ENCODE peak calls at places on chromosomes 16 and 17, in eight cellular contexts. P is HCT116, C is K562, T is HL-60, W is GM23338, B is SK-N-SH, G is GM12878, O is HepG2. N is an unnamed sample.

GRCh38 chr17:45146616-45147101 is 1.6 kb upstream of the HEXIM1 start:
- DNase-seq in C (peak), O (no peak), B (no peak), W (no peak), P (no peak), G (no peak), T (no peak), N (no peak)

GRCh38 chr17:38667099-38667786 is 7.5 kb downstream of the EPOP start:
- DNase-seq in W (peak), G (no peak), O (peak), T (no peak), P (peak), C (peak), B (peak), N (peak)

GRCh38 chr17:1197781-1198490 is 18.2 kb upstream of the ABR start:
- DNase-seq in G (peak), C (no peak), P (no peak), W (no peak), O (no peak), B (no peak), T (peak), N (no peak)

GRCh38 chr17:32103476-32104113 is 38.7 kb upstream of the RHOT1 start:
- DNase-seq in P (no peak), T (no peak), C (no peak), O (no peak), B (no peak), W (no peak), G (no peak), N (no peak)

GRCh38 chr16:66408181-66409048 is 18.7 kb upstream of the BEAN1 start:
- DNase-seq in B (peak), W (peak), O (peak), G (no peak), P (peak), T (peak), C (no peak), N (peak)

GRCh38 chr17:32876414-32877163 is at the start of gene MYO1D:
- DNase-seq in T (no peak), G (no peak), C (peak), W (peak), B (peak), P (peak), O (peak), N (no peak)

GRCh38 chr17:81713556-81714411 is 1.7 kb downstream of the SLC25A10 start:
- DNase-seq in B (peak), O (peak), G (no peak), W (no peak), T (no peak), P (no peak), C (peak), N (no peak)

GRCh38 chr17:700504-701094 is 14.0 kb downstream of the VPS53 start:
- DNase-seq in C (peak), B (peak), O (no peak), T (no peak), G (no peak), P (peak), W (peak), N (no peak)

GRCh38 chr17:39151680-39152058 is 232 bp upstream of the PLXDC1 start:
- DNase-seq in P (no peak), B (no peak), C (no peak), T (no peak), O (no peak), G (no peak), W (no peak), N (no peak)

GRCh38 chr17:7801582-7801981 is 32.4 kb upstream of the KDM6B start:
- DNase-seq in T (no peak), C (no peak), W (no peak), B (no peak), G (no peak), O (no peak), P (no peak), N (no peak)

GRCh38 chr17:50055055-50055425 is 870 bp upstream of the ITGA3 start:
- DNase-seq in G (no peak), B (no peak), O (no peak), C (no peak), P (peak), T (no peak), W (peak), N (no peak)

GRCh38 chr17:17513626-17514025 is 17.4 kb upstream of the RASD1 start:
- DNase-seq in B (no peak), W (no peak), C (no peak), T (no peak), G (no peak), P (no peak), O (no peak), N (no peak)

GRCh38 chr17:59786536-59787319 is 79.3 kb downstream of the VMP1 start:
- DNase-seq in C (peak), P (peak), B (peak), W (peak), G (peak), T (peak), O (peak), N (peak)
- TF ChIP-seq POLR2AphosphoS5 in C (peak), P (peak), B (peak), W (no peak), G (peak), T (peak), O (peak), N (peak)

GRCh38 chr17:55157165-55157564 is 107.6 kb upstream of the HLF start:
- DNase-seq in C (no peak), T (no peak), W (no peak), G (no peak), B (no peak), O (peak), P (no peak), N (no peak)
- TF ChIP-seq REST in C (no peak), T (no peak), W (no peak), G (no peak), B (no peak), O (no peak), P (no peak), N (no peak)

DNA sequence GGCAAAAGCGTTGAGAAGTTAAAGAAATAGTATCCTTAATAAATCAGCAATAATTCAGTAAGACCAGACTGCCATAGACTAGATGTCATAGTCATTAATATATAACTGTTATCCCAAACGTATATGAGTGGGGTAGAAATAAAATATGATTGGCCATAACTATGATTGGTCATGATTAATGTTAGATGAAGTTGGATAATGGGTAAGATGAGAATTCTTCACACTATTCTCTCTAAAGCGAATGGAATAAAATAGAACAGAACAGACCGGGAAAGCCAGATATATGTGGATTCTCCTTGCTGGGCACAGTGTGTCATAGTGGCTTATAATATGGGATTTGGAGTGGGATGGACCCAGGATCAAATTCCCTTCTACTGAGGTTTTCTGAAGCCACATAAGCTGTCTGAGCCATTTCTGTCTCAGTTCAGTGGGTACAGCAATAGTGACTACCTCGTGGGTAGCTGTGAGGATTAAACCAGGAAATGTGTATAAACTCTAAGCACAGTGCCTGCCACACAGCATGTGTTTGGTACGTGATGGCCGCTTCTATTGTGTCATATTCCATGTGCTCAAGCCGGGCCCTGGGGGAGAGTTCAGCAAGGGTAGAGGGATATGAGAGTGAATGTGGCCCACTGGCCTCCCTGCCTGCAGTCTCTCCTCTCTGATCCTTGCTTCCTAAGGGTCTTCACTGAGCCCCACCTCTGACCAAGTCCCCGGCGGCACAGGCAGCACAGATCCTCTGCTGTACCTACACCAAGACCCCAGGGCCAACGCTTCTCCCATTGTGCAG is 3.6 kb downstream of the CETP start:
- DNase-seq in P (no peak), G (no peak), T (no peak), C (no peak), B (no peak), W (no peak), O (no peak), N (no peak)
- H3K27ac ChIP-seq in P (no peak), G (no peak), T (peak), C (no peak), B (no peak), W (no peak), O (peak), N (no peak)

GRCh38 chr16:51402239-51402638 is 251.2 kb upstream of the SALL1 start:
- DNase-seq in P (no peak), C (no peak), G (no peak), W (no peak), O (no peak), T (no peak), B (no peak), N (no peak)

GRCh38 chr16:51401673-51402072 is 250.6 kb upstream of the SALL1 start:
- DNase-seq in C (no peak), O (no peak), T (no peak), P (no peak), G (no peak), W (no peak), B (no peak), N (no peak)

GRCh38 chr16:51399908-51400670 is 249.0 kb upstream of the SALL1 start:
- DNase-seq in G (no peak), W (no peak), P (no peak), O (no peak), C (no peak), T (no peak), B (no peak), N (no peak)

GRCh38 chr16:51404386-51404785 is 253.3 kb upstream of the SALL1 start:
- DNase-seq in B (no peak), W (no peak), P (no peak), O (no peak), T (no peak), G (no peak), C (no peak), N (no peak)

DNA sequence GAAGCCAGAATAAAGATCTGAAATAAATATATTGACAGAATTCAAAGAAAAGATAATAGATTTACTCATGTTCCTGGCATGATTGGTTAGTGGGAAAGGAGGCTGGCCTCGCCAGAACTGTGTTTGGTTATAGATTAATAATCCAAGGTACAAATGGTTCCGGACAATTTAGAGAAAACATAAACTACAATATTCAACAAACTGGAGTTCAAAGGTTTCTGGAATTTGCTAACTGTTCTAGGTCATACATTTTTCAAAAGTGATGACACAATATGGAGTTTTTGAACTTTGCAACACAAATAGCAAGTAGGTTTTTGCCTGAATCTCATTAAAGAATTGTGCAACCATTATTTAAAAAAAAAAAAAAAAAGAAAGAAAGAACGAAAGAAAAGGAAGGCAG is 251.7 kb upstream of the SALL1 start:
- DNase-seq in B (no peak), T (no peak), W (no peak), G (no peak), P (no peak), C (no peak), O (peak), N (no peak)
- TF ChIP-seq POLR2AphosphoS5 in B (no peak), T (no peak), W (no peak), G (no peak), P (no peak), C (no peak), O (no peak), N (no peak)

DNA sequence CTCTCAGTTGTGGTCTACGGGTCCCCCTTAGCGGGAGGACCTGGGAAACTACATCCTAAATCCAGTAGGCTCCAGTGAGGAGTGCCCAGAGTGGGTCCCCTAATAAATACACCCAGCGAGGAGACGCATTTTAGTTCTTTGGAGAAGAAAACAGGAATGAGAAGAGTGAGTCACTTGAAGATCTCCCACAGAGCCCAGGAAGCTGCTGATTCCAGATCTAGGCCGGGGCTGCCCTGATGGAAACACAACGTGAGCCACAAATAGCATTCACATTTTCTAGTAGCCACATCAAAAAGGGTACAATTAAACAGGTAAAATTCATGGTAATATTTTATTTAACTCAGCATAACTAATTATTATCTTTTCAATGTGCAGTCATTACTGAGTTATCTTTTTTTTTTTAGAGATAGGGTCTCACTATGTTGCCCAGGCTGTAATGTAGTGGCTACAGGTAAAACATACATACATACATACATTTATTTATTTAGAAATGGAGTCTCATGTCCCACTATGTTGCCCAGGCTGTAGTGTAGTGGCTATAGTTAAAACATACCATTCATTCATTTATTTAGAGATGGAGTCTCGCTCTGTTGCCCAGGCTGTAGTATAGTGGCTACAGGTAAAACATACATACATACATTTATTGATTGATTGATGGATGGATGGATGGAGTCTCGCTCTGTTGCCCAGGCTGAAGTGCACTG is 21.5 kb downstream of the FBXO31 start:
- DNase-seq in B (no peak), C (no peak), W (no peak), G (no peak), T (no peak), O (no peak), P (no peak), N (no peak)
- TF ChIP-seq REST in B (no peak), C (no peak), W (no peak), G (no peak), T (no peak), O (no peak), P (no peak), N (no peak)